ENCODE peak calls at places on chromosomes 5 and 9, in six cellular contexts. W is caudate nucleus; V is uterus; I is HCEC 1CT; D is GM23338; L is activated naive CD4-positive, alpha-beta T cell. F is an unnamed sample.

GRCh38 chr5:20572560-20572959 is 584.6 kb upstream of the CDH18 start:
- DNase-seq in W (no peak), V (no peak), I (peak), D (peak), L (no peak), F (no peak)

GRCh38 chr9:14318934-14319513 is 5.1 kb upstream of the NFIB start:
- DNase-seq in W (no peak), V (no peak), I (no peak), D (no peak), L (no peak), F (no peak)

GRCh38 chr9:123724211-123724831 is 205.6 kb downstream of the DENND1A start:
- DNase-seq in W (no peak), V (no peak), I (peak), D (peak), L (no peak), F (peak)

GRCh38 chr9:35981704-35982103 is 23.8 kb upstream of the OR2S2 start:
- DNase-seq in W (no peak), V (no peak), I (no peak), D (no peak), L (no peak), F (no peak)

GRCh38 chr9:5113523-5113922 is 71.9 kb downstream of the INSL6 start:
- DNase-seq in W (no peak), V (no peak), I (no peak), D (no peak), L (no peak), F (no peak)

GRCh38 chr5:138463335-138464017 is 1.8 kb upstream of the EGR1 start:
- DNase-seq in W (no peak), V (peak), I (no peak), D (peak), L (no peak), F (no peak)

GRCh38 chr9:71928806-71929205 is 17.4 kb downstream of the C9orf85 start:
- DNase-seq in W (no peak), V (no peak), I (no peak), D (no peak), L (no peak), F (no peak)

GRCh38 chr9:136740971-136741884 is 1.5 kb downstream of the LCN10 start:
- DNase-seq in W (no peak), V (no peak), I (no peak), D (no peak), L (no peak), F (peak)

GRCh38 chr9:109599131-109599530 is 101.0 kb upstream of the PTPN3 start:
- DNase-seq in W (no peak), V (no peak), I (no peak), D (no peak), L (no peak), F (no peak)

GRCh38 chr5:76041863-76042262 is 41.3 kb upstream of the SV2C start:
- DNase-seq in W (no peak), V (no peak), I (no peak), D (peak), L (no peak), F (no peak)

GRCh38 chr9:86944974-86945867 is 2.1 kb downstream of the GAS1 start:
- DNase-seq in W (no peak), V (peak), I (peak), D (peak), L (peak), F (no peak)

GRCh38 chr5:17735771-17736170 is 101.5 kb downstream of the TAF11L14 start:
- DNase-seq in W (no peak), V (no peak), I (no peak), D (no peak), L (no peak), F (no peak)

GRCh38 chr5:179287071-179287470 is 58.2 kb downstream of the ADAMTS2 start:
- DNase-seq in W (no peak), V (peak), I (no peak), D (no peak), L (no peak), F (peak)

GRCh38 chr9:70945301-70945700 is 176.1 kb downstream of the TRPM3 start:
- DNase-seq in W (no peak), V (no peak), I (no peak), D (no peak), L (no peak), F (no peak)

GRCh38 chr5:173973614-173973969 is 15.4 kb upstream of the C5orf47 start:
- DNase-seq in W (no peak), V (no peak), I (no peak), D (peak), L (peak), F (peak)

GRCh38 chr9:72467766-72468738 is 53.4 kb upstream of the TMC1 start:
- DNase-seq in W (no peak), V (no peak), I (no peak), D (no peak), L (no peak), F (no peak)

F was measured in right cardiac atrium.